ENCODE peak calls at places on chromosomes 2 and 18, in four cellular contexts. D, E, Y and H are unnamed samples.

GRCh38 chr2:134288814-134289213 is 34.9 kb downstream of the MGAT5 start:
- DNase-seq in D (no peak), E (no peak), Y (no peak), H (no peak)

GRCh38 chr18:46073474-46074331 is 1.6 kb upstream of the PSTPIP2 start:
- DNase-seq in Y (peak), D (peak), E (peak), H (peak)

GRCh38 chr18:34339155-34339554 is 114.4 kb upstream of the NOL4 start:
- DNase-seq in Y (no peak), E (no peak), D (no peak), H (no peak)

GRCh38 chr2:72138011-72138881 is 9.4 kb downstream of the CYP26B1 start:
- DNase-seq in D (no peak), E (no peak), Y (no peak), H (no peak)

GRCh38 chr2:222865301-222865700 is 4.5 kb downstream of the ACSL3 start:
- DNase-seq in Y (no peak), E (no peak), D (no peak), H (no peak)

GRCh38 chr2:73827018-73827417 is 1.7 kb upstream of the STAMBP start:
- DNase-seq in E (peak), D (peak), Y (peak), H (peak)

GRCh38 chr18:26322892-26323653 is 96.8 kb downstream of the TAF4B start:
- DNase-seq in Y (peak), D (peak), E (no peak), H (no peak)

GRCh38 chr2:69499242-69499641 is 62.0 kb upstream of the NFU1 start:
- DNase-seq in D (no peak), E (peak), Y (no peak), H (no peak)

GRCh38 chr2:23375448-23375847 is 9.5 kb upstream of the KLHL29 start:
- DNase-seq in E (peak), Y (peak), D (peak), H (peak)

GRCh38 chr2:239267411-239267941 is 133.3 kb downstream of the HDAC4 start:
- DNase-seq in Y (peak), D (peak), E (peak), H (peak)

GRCh38 chr2:24831216-24831615 is 38.0 kb downstream of the CENPO start:
- DNase-seq in D (no peak), Y (no peak), E (no peak), H (no peak)

GRCh38 chr2:159053186-159054031 is 85.0 kb downstream of the TANC1 start:
- DNase-seq in E (no peak), Y (peak), D (peak), H (no peak)

GRCh38 chr2:44562737-44563136 is 201.0 kb downstream of the CAMKMT start:
- DNase-seq in E (no peak), Y (no peak), D (no peak), H (no peak)

GRCh38 chr2:128069769-128070168 is 21.2 kb upstream of the UGGT1 start:
- DNase-seq in E (no peak), D (peak), Y (peak), H (no peak)

GRCh38 chr2:215850380-215850779 is 163.0 kb downstream of the MREG start:
- DNase-seq in E (no peak), Y (no peak), D (peak), H (no peak)

GRCh38 chr2:237269121-237269875 is 144.7 kb downstream of the COL6A3 start:
- DNase-seq in E (no peak), Y (no peak), D (peak), H (no peak)

GRCh38 chr2:47072728-47073191 is 82.3 kb downstream of the STPG4 start:
- DNase-seq in E (peak), D (no peak), Y (no peak), H (no peak)

GRCh38 chr2:200127852-200128251 is 172.5 kb downstream of the MAIP1 start:
- DNase-seq in E (no peak), Y (peak), D (peak), H (no peak)

GRCh38 chr18:49609416-49610284 is 47.8 kb downstream of the LIPG start:
- DNase-seq in E (no peak), D (peak), Y (peak), H (no peak)

GRCh38 chr2:105749583-105750399 is 5.1 kb downstream of the NCK2 start:
- DNase-seq in Y (no peak), E (no peak), D (peak), H (no peak)

GRCh38 chr2:96792772-96793749 is 23.0 kb upstream of the CNNM3 start:
- DNase-seq in Y (no peak), E (no peak), D (no peak), H (no peak)

GRCh38 chr2:212940816-212941215 is 210.6 kb downstream of the IKZF2 start:
- DNase-seq in Y (peak), E (no peak), D (peak), H (no peak)

GRCh38 chr2:61970807-61971556 is 65.5 kb downstream of the COMMD1 start:
- DNase-seq in E (no peak), D (no peak), Y (no peak), H (no peak)

GRCh38 chr2:45821558-45822271 is 170.2 kb downstream of the PRKCE start:
- DNase-seq in E (no peak), D (peak), Y (peak), H (no peak)

GRCh38 chr2:219149667-219150066 is 10.9 kb downstream of the NHEJ1 start:
- DNase-seq in Y (peak), E (no peak), D (no peak), H (no peak)

GRCh38 chr2:147464737-147465437 is 379.9 kb upstream of the ACVR2A start:
- DNase-seq in D (no peak), Y (no peak), E (no peak), H (no peak)

GRCh38 chr2:237662671-237663093 is 35.3 kb downstream of the LRRFIP1 start:
- DNase-seq in E (peak), D (peak), Y (peak), H (no peak)

GRCh38 chr18:43805646-43806194 is 528.4 kb upstream of the SYT4 start:
- DNase-seq in D (no peak), Y (peak), E (no peak), H (no peak)

GRCh38 chr18:7084766-7085080 is 32.9 kb downstream of the LAMA1 start:
- DNase-seq in Y (peak), E (no peak), D (peak), H (no peak)

GRCh38 chr2:26575836-26576564 is 65.2 kb downstream of the CIB4 start:
- DNase-seq in Y (no peak), E (no peak), D (no peak), H (no peak)

GRCh38 chr18:49015886-49016647 is 65.3 kb upstream of the SMAD7 start:
- DNase-seq in Y (no peak), E (no peak), D (no peak), H (no peak)

GRCh38 chr2:240526521-240526920 is 31.3 kb downstream of the ANKMY1 start:
- DNase-seq in D (no peak), Y (no peak), E (no peak), H (no peak)

GRCh38 chr2:240469239-240469636 is 33.8 kb downstream of the GPC1 start:
- DNase-seq in E (no peak), Y (no peak), D (no peak), H (no peak)

GRCh38 chr2:122390406-122390805 is 635.0 kb downstream of the TSN start:
- DNase-seq in Y (no peak), E (peak), D (no peak), H (peak)

DNA sequence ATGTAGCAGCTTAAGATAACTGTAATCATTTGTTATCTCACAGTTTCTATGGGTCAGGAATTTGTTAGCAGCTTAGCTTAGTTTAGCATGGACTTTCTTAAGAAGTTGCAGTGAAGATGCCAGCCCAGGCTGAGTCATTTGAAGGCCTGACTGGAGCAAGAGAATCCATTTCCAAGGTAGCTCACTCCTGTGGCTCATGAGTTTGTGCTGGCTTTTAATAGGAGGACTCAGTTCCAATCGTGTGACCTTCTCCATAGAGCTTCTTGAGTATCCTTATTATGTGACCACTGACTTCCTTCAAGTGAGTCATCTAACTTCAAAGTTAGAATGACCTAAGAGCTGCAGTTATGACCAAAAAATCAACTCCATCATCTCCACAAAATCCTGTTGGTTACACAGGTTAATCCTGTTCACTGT is 1.4 kb downstream of the GPATCH11 start:
- DNase-seq in D (peak), E (no peak), Y (peak), H (no peak)
- H3K4me3 ChIP-seq in D (no peak), E (peak), Y (no peak), H (no peak)

DNA sequence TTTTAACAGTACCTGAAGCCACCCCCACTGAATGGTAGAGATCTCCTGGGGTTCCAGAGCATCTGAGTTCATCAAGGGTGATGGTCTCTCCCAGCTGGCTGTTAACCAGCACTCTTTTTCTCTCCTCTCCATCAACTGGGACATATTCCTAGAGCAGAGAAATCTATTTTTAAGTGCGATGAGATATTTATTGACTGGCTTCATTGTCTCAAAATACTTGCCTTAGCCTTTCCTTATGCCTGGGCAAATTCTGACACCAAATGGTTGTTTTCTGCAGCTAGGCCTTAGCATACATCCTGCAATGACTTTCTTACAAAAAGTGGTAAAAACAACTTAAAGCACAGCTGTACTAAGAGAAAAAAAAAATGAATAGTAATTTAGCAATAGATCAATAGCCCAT is 19.6 kb downstream of the NOSTRIN start:
- DNase-seq in E (no peak), D (no peak), Y (no peak), H (no peak)
- H3K4me3 ChIP-seq in E (no peak), D (no peak), Y (no peak), H (no peak)

DNA sequence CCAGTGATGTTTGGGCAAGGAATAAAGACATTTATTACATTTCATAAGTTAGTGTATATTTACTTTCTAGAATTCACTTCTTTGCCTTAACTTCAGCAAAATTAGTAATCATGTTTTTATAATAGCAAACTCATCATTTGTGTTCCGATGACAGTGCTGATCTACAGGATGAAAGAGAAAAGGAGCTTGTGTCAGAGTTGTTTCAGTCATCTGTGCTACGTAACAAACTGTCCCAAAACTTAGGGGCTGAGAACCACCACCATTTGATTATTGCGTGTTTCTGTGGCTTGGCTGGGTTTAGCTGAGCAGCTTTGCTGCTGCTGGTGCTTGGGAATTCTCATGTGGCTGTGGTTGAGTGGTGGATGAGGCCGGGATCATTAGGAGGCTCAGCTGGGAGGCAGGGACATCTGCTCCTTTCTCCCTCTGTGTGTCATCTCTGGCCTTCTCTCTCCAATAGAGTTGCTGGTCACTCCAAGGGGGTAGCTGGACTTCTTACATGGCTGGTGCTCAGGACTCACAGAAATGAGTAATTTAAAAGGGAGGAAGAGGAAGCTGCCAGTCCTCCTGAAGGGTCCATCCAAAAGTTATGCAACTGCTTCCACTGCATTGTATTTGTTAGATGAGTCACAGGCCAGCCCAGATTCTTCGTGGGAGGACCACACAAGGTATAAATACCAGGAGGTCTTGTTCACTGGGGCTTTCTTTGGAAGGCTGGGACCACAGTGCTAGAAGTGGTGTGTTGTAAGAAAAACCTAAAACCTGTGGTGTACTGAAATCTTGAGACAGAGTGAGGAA is 43.4 kb upstream of the HAAO start:
- DNase-seq in D (peak), E (no peak), Y (peak), H (no peak)
- H3K4me3 ChIP-seq in D (no peak), E (no peak), Y (no peak), H (no peak)

DNA sequence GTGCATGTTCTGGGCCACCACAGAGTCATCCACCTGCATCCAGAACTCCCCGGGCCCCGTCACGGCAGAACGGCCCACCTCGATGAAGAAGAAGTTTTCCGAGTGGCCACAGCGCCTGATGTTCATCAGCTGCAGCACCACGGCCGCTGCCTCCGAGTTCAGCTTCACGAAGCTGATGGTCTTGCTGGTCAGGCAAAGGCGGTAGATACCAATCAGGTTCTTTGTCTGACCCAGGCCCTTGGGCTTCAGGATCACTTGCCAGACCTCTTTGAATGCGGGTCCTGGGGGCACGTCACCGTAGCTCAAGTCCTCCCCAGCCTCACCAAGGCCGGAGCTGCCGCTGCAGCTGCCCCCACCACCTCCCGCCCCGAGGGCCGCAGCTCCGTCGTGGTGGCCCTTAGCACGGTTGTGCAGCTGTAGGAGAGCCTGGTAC is 1.6 kb downstream of the IRS1 start:
- DNase-seq in D (peak), Y (no peak), E (no peak), H (no peak)
- H3K4me3 ChIP-seq in D (peak), Y (peak), E (peak), H (peak)

GRCh38 chr2:189178007-189178406 is 1.6 kb downstream of the COL5A2 start:
- DNase-seq in Y (peak), D (peak), E (no peak), H (no peak)
- H3K4me3 ChIP-seq in Y (peak), D (peak), E (no peak), H (no peak)

DNA sequence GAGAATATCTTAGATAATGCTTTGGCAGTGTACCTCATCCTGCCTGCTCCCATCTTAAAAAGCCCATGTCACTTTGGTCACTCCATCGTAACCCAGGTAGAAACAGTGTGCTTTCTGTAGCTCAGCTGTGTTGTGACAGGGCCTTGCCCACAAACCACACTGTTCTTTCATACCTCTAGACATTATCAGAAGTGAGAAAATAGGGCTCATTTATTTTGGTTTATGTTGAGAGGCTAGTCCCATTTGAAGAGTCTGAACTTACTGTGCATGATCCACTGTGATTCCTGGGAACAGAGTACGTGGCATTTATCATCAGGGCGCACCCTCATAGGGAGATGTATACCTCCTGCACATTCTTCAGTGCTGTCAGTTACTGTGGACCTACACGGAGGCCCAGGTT is 69.7 kb downstream of the FEZ2 start:
- DNase-seq in D (no peak), E (no peak), Y (no peak), H (no peak)
- H3K4me3 ChIP-seq in D (no peak), E (no peak), Y (no peak), H (no peak)

GRCh38 chr18:62018761-62019041 is 125.9 kb upstream of the RNF152 start:
- DNase-seq in E (no peak), Y (no peak), D (no peak), H (peak)

GRCh38 chr18:62018034-62018760 is 125.4 kb upstream of the RNF152 start:
- DNase-seq in Y (peak), E (no peak), D (peak), H (no peak)

DNA sequence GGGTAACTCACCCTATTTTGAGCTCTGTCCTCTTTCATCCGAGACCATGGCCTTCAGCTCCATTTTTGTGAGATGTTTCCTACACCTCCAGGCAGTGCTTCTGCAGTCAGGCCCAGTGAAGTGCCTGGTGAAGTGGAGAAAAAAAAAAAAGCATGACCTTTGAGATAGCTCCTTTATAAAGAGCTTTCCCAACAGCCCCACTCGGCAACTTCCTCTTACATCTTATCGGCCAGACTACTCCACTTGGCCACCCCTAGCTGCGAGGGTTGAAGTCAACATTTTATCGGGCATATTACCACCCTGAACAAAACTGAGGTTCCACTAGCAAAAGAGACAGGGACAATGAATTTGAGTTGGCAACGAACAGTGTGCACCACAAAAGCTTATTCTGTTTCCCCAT is 124.8 kb upstream of the RNF152 start:
- DNase-seq in E (no peak), Y (no peak), D (no peak), H (no peak)
- H3K4me3 ChIP-seq in E (no peak), Y (no peak), D (no peak), H (no peak)

GRCh38 chr2:231554748-231555545 is 24.7 kb upstream of the NMUR1 start:
- DNase-seq in D (peak), E (no peak), Y (peak), H (no peak)

GRCh38 chr2:231552752-231553151 is 22.5 kb upstream of the NMUR1 start:
- DNase-seq in E (no peak), Y (no peak), D (no peak), H (no peak)

GRCh38 chr2:231554327-231554726 is 24.1 kb upstream of the NMUR1 start:
- DNase-seq in E (no peak), D (no peak), Y (no peak), H (no peak)

GRCh38 chr2:231556981-231557380 is 26.7 kb upstream of the NMUR1 start:
- DNase-seq in E (no peak), D (no peak), Y (no peak), H (no peak)

DNA sequence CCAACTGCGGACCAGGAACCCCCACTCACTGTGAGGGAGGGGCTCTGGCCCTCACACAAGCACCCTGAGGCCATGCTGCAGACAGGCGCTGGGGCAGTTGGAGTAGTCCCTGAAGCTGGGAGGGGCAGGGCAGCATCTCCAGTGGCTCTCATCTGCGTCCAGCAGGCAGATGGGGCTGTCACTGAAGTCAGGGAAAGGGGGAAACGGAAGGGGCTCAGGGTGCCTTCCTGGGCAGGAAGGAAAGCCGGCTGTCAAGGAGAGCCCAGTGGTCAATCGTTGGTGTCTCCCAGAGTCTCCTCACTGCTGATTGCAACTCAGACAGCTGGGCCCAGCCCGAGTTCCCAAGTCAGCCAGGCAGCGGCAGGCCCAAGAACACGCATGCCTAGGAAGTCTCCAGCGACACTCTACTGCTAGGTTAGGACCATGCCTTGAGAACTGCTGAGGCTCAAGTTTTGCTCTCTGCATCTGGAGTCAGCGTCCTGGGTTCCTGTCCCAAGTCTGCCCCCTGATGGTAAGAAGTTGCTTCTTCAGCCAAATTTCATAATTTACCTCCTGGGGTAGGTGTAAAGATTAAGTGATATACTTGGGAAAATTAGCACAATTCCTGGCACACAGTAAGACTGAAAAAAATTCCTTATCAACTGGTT is 27.4 kb upstream of the NMUR1 start:
- DNase-seq in D (peak), E (peak), Y (peak), H (peak)
- H3K4me3 ChIP-seq in D (no peak), E (no peak), Y (no peak), H (no peak)

GRCh38 chr2:111534816-111535803 is 348.9 kb downstream of the ANAPC1 start:
- DNase-seq in D (peak), E (no peak), Y (peak), H (no peak)
- H3K4me3 ChIP-seq in D (no peak), E (no peak), Y (no peak), H (no peak)

GRCh38 chr2:63844616-63845015 is 2.9 kb downstream of the UGP2 start:
- DNase-seq in Y (no peak), E (no peak), D (no peak), H (no peak)
- H3K4me3 ChIP-seq in Y (peak), E (no peak), D (no peak), H (no peak)